ENCODE peak calls at places on chromosomes 4 and X, in six cellular contexts. One of them, this sample, is unnamed.

GRCh38 chr4:149120331-149121014 is 678.3 kb upstream of the NR3C2 start:
- DNase-seq in activated CD4-positive, CD25-positive, alpha-beta regulatory T cell: no peak
- DNase-seq in activated naive CD4-positive, alpha-beta T cell treated with anti-CD3 and anti-CD28 coated beads, Interleukin-2, amount 10 ng/mL, durations not matched to agents 7 days and 5 days: no peak
- DNase-seq in NAMALWA: no peak
- DNase-seq in WTC11: no peak
- DNase-seq in effector memory CD8-positive, alpha-beta T cell: no peak
- DNase-seq in this sample: no peak

GRCh38 chrX:139826065-139827044 is 106.5 kb downstream of the ATP11C start:
- DNase-seq in effector memory CD8-positive, alpha-beta T cell: no peak
- DNase-seq in NAMALWA: no peak
- DNase-seq in activated CD4-positive, CD25-positive, alpha-beta regulatory T cell: no peak
- DNase-seq in activated naive CD4-positive, alpha-beta T cell treated with anti-CD3 and anti-CD28 coated beads, Interleukin-2, amount 10 ng/mL, durations not matched to agents 7 days and 5 days: no peak
- DNase-seq in WTC11: no peak
- DNase-seq in this sample: no peak

GRCh38 chrX:106976416-106976815 is 23.6 kb downstream of the MORC4 start:
- DNase-seq in effector memory CD8-positive, alpha-beta T cell: no peak
- DNase-seq in activated CD4-positive, CD25-positive, alpha-beta regulatory T cell: no peak
- DNase-seq in WTC11: no peak
- DNase-seq in activated naive CD4-positive, alpha-beta T cell treated with anti-CD3 and anti-CD28 coated beads, Interleukin-2, amount 10 ng/mL, durations not matched to agents 7 days and 5 days: no peak
- DNase-seq in NAMALWA: no peak
- DNase-seq in this sample: no peak

GRCh38 chr4:28443786-28444412 is 1583.3 kb downstream of the STIM2 start:
- DNase-seq in WTC11: peak
- DNase-seq in activated naive CD4-positive, alpha-beta T cell treated with anti-CD3 and anti-CD28 coated beads, Interleukin-2, amount 10 ng/mL, durations not matched to agents 7 days and 5 days: no peak
- DNase-seq in activated CD4-positive, CD25-positive, alpha-beta regulatory T cell: no peak
- DNase-seq in effector memory CD8-positive, alpha-beta T cell: no peak
- DNase-seq in NAMALWA: no peak
- DNase-seq in this sample: no peak

GRCh38 chrX:155857561-155857960 is 23.6 kb upstream of the VAMP7 start:
- DNase-seq in activated naive CD4-positive, alpha-beta T cell treated with anti-CD3 and anti-CD28 coated beads, Interleukin-2, amount 10 ng/mL, durations not matched to agents 7 days and 5 days: no peak
- DNase-seq in effector memory CD8-positive, alpha-beta T cell: no peak
- DNase-seq in WTC11: no peak
- DNase-seq in NAMALWA: peak
- DNase-seq in activated CD4-positive, CD25-positive, alpha-beta regulatory T cell: no peak
- DNase-seq in this sample: peak

GRCh38 chr4:78659264-78659663 is 107.7 kb downstream of the ANXA3 start:
- DNase-seq in effector memory CD8-positive, alpha-beta T cell: no peak
- DNase-seq in activated CD4-positive, CD25-positive, alpha-beta regulatory T cell: no peak
- DNase-seq in WTC11: no peak
- DNase-seq in NAMALWA: no peak
- DNase-seq in activated naive CD4-positive, alpha-beta T cell treated with anti-CD3 and anti-CD28 coated beads, Interleukin-2, amount 10 ng/mL, durations not matched to agents 7 days and 5 days: no peak
- DNase-seq in this sample: no peak

GRCh38 chr4:99640676-99641075 is 17.0 kb downstream of the C4orf54 start:
- DNase-seq in effector memory CD8-positive, alpha-beta T cell: no peak
- DNase-seq in activated CD4-positive, CD25-positive, alpha-beta regulatory T cell: no peak
- DNase-seq in activated naive CD4-positive, alpha-beta T cell treated with anti-CD3 and anti-CD28 coated beads, Interleukin-2, amount 10 ng/mL, durations not matched to agents 7 days and 5 days: no peak
- DNase-seq in NAMALWA: no peak
- DNase-seq in WTC11: no peak
- DNase-seq in this sample: no peak

GRCh38 chr4:21882050-21882839 is 66.3 kb downstream of the KCNIP4 start:
- DNase-seq in effector memory CD8-positive, alpha-beta T cell: no peak
- DNase-seq in activated naive CD4-positive, alpha-beta T cell treated with anti-CD3 and anti-CD28 coated beads, Interleukin-2, amount 10 ng/mL, durations not matched to agents 7 days and 5 days: no peak
- DNase-seq in NAMALWA: no peak
- DNase-seq in activated CD4-positive, CD25-positive, alpha-beta regulatory T cell: no peak
- DNase-seq in WTC11: no peak
- DNase-seq in this sample: no peak

GRCh38 chr4:157713342-157713741 is 459.5 kb downstream of the GASK1B start:
- DNase-seq in activated naive CD4-positive, alpha-beta T cell treated with anti-CD3 and anti-CD28 coated beads, Interleukin-2, amount 10 ng/mL, durations not matched to agents 7 days and 5 days: no peak
- DNase-seq in effector memory CD8-positive, alpha-beta T cell: no peak
- DNase-seq in activated CD4-positive, CD25-positive, alpha-beta regulatory T cell: no peak
- DNase-seq in NAMALWA: no peak
- DNase-seq in WTC11: no peak
- DNase-seq in this sample: no peak

GRCh38 chr4:113050361-113050760 is 908 bp downstream of the ANK2 start:
- DNase-seq in NAMALWA: no peak
- DNase-seq in activated naive CD4-positive, alpha-beta T cell treated with anti-CD3 and anti-CD28 coated beads, Interleukin-2, amount 10 ng/mL, durations not matched to agents 7 days and 5 days: no peak
- DNase-seq in activated CD4-positive, CD25-positive, alpha-beta regulatory T cell: no peak
- DNase-seq in effector memory CD8-positive, alpha-beta T cell: no peak
- DNase-seq in WTC11: no peak
- DNase-seq in this sample: no peak

GRCh38 chr4:174714393-174715211 is 114.4 kb downstream of the GLRA3 start:
- DNase-seq in activated CD4-positive, CD25-positive, alpha-beta regulatory T cell: no peak
- DNase-seq in WTC11: peak
- DNase-seq in effector memory CD8-positive, alpha-beta T cell: no peak
- DNase-seq in activated naive CD4-positive, alpha-beta T cell treated with anti-CD3 and anti-CD28 coated beads, Interleukin-2, amount 10 ng/mL, durations not matched to agents 7 days and 5 days: peak
- DNase-seq in NAMALWA: peak
- DNase-seq in this sample: peak

GRCh38 chrX:69019073-69019890 is 146.0 kb downstream of the PJA1 start:
- DNase-seq in WTC11: no peak
- DNase-seq in activated naive CD4-positive, alpha-beta T cell treated with anti-CD3 and anti-CD28 coated beads, Interleukin-2, amount 10 ng/mL, durations not matched to agents 7 days and 5 days: no peak
- DNase-seq in NAMALWA: no peak
- DNase-seq in effector memory CD8-positive, alpha-beta T cell: no peak
- DNase-seq in activated CD4-positive, CD25-positive, alpha-beta regulatory T cell: no peak
- DNase-seq in this sample: no peak

GRCh38 chr4:12409507-12410190 is 981.0 kb upstream of the HS3ST1 start:
- DNase-seq in activated naive CD4-positive, alpha-beta T cell treated with anti-CD3 and anti-CD28 coated beads, Interleukin-2, amount 10 ng/mL, durations not matched to agents 7 days and 5 days: no peak
- DNase-seq in effector memory CD8-positive, alpha-beta T cell: no peak
- DNase-seq in WTC11: no peak
- DNase-seq in activated CD4-positive, CD25-positive, alpha-beta regulatory T cell: no peak
- DNase-seq in NAMALWA: no peak
- DNase-seq in this sample: peak

GRCh38 chr4:152536545-152537182 is 772 bp upstream of the FBXW7 start:
- DNase-seq in activated CD4-positive, CD25-positive, alpha-beta regulatory T cell: peak
- DNase-seq in WTC11: no peak
- DNase-seq in effector memory CD8-positive, alpha-beta T cell: no peak
- DNase-seq in NAMALWA: peak
- DNase-seq in activated naive CD4-positive, alpha-beta T cell treated with anti-CD3 and anti-CD28 coated beads, Interleukin-2, amount 10 ng/mL, durations not matched to agents 7 days and 5 days: peak
- DNase-seq in this sample: peak

GRCh38 chrX:124030520-124030919 is 69.0 kb downstream of the STAG2 start:
- DNase-seq in activated CD4-positive, CD25-positive, alpha-beta regulatory T cell: no peak
- DNase-seq in activated naive CD4-positive, alpha-beta T cell treated with anti-CD3 and anti-CD28 coated beads, Interleukin-2, amount 10 ng/mL, durations not matched to agents 7 days and 5 days: no peak
- DNase-seq in WTC11: no peak
- DNase-seq in NAMALWA: no peak
- DNase-seq in effector memory CD8-positive, alpha-beta T cell: no peak
- DNase-seq in this sample: no peak

GRCh38 chrX:134236690-134237362 is at the start of gene CCDC160:
- DNase-seq in NAMALWA: no peak
- DNase-seq in WTC11: peak
- DNase-seq in activated naive CD4-positive, alpha-beta T cell treated with anti-CD3 and anti-CD28 coated beads, Interleukin-2, amount 10 ng/mL, durations not matched to agents 7 days and 5 days: peak
- DNase-seq in activated CD4-positive, CD25-positive, alpha-beta regulatory T cell: no peak
- DNase-seq in effector memory CD8-positive, alpha-beta T cell: no peak
- DNase-seq in this sample: no peak

GRCh38 chr4:2793920-2794706 is 1.2 kb downstream of the SH3BP2 start:
- DNase-seq in effector memory CD8-positive, alpha-beta T cell: no peak
- DNase-seq in WTC11: peak
- DNase-seq in NAMALWA: no peak
- DNase-seq in activated naive CD4-positive, alpha-beta T cell treated with anti-CD3 and anti-CD28 coated beads, Interleukin-2, amount 10 ng/mL, durations not matched to agents 7 days and 5 days: no peak
- DNase-seq in activated CD4-positive, CD25-positive, alpha-beta regulatory T cell: no peak
- DNase-seq in this sample: peak

GRCh38 chr4:163673848-163674702 is 179.6 kb downstream of the TMA16 start:
- DNase-seq in activated naive CD4-positive, alpha-beta T cell treated with anti-CD3 and anti-CD28 coated beads, Interleukin-2, amount 10 ng/mL, durations not matched to agents 7 days and 5 days: no peak
- DNase-seq in activated CD4-positive, CD25-positive, alpha-beta regulatory T cell: no peak
- DNase-seq in WTC11: no peak
- DNase-seq in effector memory CD8-positive, alpha-beta T cell: no peak
- DNase-seq in NAMALWA: peak
- DNase-seq in this sample: peak

This sample was measured in MV-4-11.